ENCODE peak calls at places on chromosome 14, in ten cellular contexts. Q, X, R, K, G, Y, I, M, O and U are unnamed samples. For H4K20me1 and H3K4me1, the result is how much of the 10 kb centered on the place peaks cover.

GRCh38 chr14:100037351-100037750 is 27.9 kb upstream of the EVL start:
- DNase-seq in Q (no peak), X (no peak), R (no peak), K (peak), G (no peak), Y (no peak), I (no peak), M (no peak), O (no peak), U (no peak)

GRCh38 chr14:73786632-73786941 is 65.0 kb upstream of the PTGR2 start:
- DNase-seq in Q (peak), X (no peak), R (peak), K (peak), G (peak), Y (peak), I (peak), M (peak), O (no peak), U (peak)

GRCh38 chr14:41285193-41285748 is 321.4 kb upstream of the LRFN5 start:
- DNase-seq in Q (no peak), X (no peak), R (no peak), K (peak), G (peak), Y (peak), I (peak), M (peak), O (no peak), U (peak)

GRCh38 chr14:90545966-90546751 is 149.3 kb downstream of the CALM1 start:
- DNase-seq in Q (no peak), X (no peak), R (peak), K (peak), G (no peak), Y (no peak), I (no peak), M (no peak), O (no peak), U (no peak)

GRCh38 chr14:102905116-102906108 is 17.1 kb upstream of the AMN start:
- DNase-seq in Q (no peak), X (no peak), R (no peak), K (no peak), G (no peak), Y (no peak), I (no peak), M (no peak), O (no peak), U (no peak)

GRCh38 chr14:75523771-75524171 is 1.5 kb downstream of the BATF start:
- DNase-seq in Q (no peak), X (no peak), R (no peak), K (peak), G (no peak), Y (no peak), I (peak), M (no peak), O (no peak), U (no peak)

GRCh38 chr14:37061697-37062096 is 110.7 kb downstream of the SLC25A21 start:
- DNase-seq in Q (no peak), X (no peak), R (no peak), K (no peak), G (no peak), Y (no peak), I (no peak), M (no peak), O (no peak), U (no peak)

GRCh38 chr14:68879841-68880575 is 87.1 kb upstream of the ZFP36L1 start:
- DNase-seq in Q (no peak), X (no peak), R (no peak), K (no peak), G (no peak), Y (no peak), I (no peak), M (no peak), O (no peak), U (no peak)

GRCh38 chr14:76672123-76672522 is 89.1 kb upstream of the VASH1 start:
- DNase-seq in Q (no peak), X (no peak), R (no peak), K (peak), G (peak), Y (no peak), I (peak), M (no peak), O (no peak), U (no peak)

GRCh38 chr14:36254020-36254614 is 66.3 kb downstream of the MBIP start:
- DNase-seq in Q (peak), X (no peak), R (no peak), K (peak), G (peak), Y (peak), I (peak), M (no peak), O (no peak), U (no peak)

GRCh38 chr14:29282169-29282568 is 515.6 kb downstream of the FOXG1 start:
- DNase-seq in Q (no peak), X (no peak), R (no peak), K (peak), G (no peak), Y (no peak), I (peak), M (no peak), O (no peak), U (no peak)

GRCh38 chr14:99004112-99004511 is 267.9 kb downstream of the BCL11B start:
- DNase-seq in Q (no peak), X (no peak), R (no peak), K (no peak), G (no peak), Y (no peak), I (peak), M (no peak), O (no peak), U (no peak)

GRCh38 chr14:76500011-76500410 is 124.1 kb downstream of the ESRRB start:
- DNase-seq in Q (no peak), X (no peak), R (no peak), K (peak), G (no peak), Y (no peak), I (peak), M (no peak), O (no peak), U (no peak)

GRCh38 chr14:50082308-50082742 is 34.0 kb downstream of the VCPKMT start:
- DNase-seq in Q (no peak), X (no peak), R (no peak), K (no peak), G (no peak), Y (no peak), I (no peak), M (peak), O (no peak), U (no peak)
- H3K27ac ChIP-seq in Q (no peak), X (no peak), R (no peak), K (no peak), G (peak), Y (no peak), I (no peak), M (no peak), O (no peak), U (no peak)

GRCh38 chr14:87142568-87143211 is 850.3 kb downstream of the GALC start:
- DNase-seq in Q (no peak), X (no peak), R (no peak), K (no peak), G (no peak), Y (no peak), I (no peak), M (no peak), O (no peak), U (no peak)

DNA sequence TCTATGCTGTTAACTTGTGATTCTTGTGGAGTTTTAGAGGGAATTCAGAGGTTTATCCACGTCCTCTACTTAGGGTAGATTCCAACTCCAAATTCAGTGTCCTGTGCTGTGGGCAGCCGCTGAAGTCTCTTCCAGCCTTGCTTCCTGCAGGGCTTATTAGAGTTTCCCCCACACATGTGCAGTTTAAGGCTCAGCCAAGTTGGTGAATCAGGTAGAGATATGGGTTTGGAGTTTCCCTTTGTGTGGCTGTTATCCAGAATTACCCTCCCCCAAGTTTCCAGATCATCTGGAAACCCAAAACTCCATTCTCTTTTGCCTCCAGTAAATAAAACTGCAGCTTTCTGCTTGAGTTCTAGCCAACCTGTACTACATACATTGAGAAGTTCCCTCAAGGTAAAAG is 853.7 kb downstream of the GALC start:
- DNase-seq in Q (no peak), X (no peak), R (no peak), K (no peak), G (peak), Y (no peak), I (no peak), M (no peak), O (no peak), U (no peak)
- H4K20me1 ChIP-seq in Q (under half), X (under half), R (under half), K (under half), G (under half), Y (under half), I (under half), M (under half), O (under half), U (under half)

GRCh38 chr14:21258194-21258888 is 10.9 kb downstream of the HNRNPC start:
- DNase-seq in Q (no peak), X (no peak), R (no peak), K (no peak), G (no peak), Y (no peak), I (no peak), M (no peak), O (no peak), U (no peak)

GRCh38 chr14:21258889-21259787 is 10.1 kb downstream of the HNRNPC start:
- DNase-seq in Q (no peak), X (no peak), R (no peak), K (no peak), G (no peak), Y (no peak), I (no peak), M (no peak), O (no peak), U (no peak)

GRCh38 chr14:21255385-21256101 is 13.7 kb downstream of the HNRNPC start:
- DNase-seq in Q (no peak), X (no peak), R (no peak), K (peak), G (no peak), Y (no peak), I (no peak), M (no peak), O (no peak), U (no peak)

GRCh38 chr14:21256539-21257394 is 12.5 kb downstream of the HNRNPC start:
- DNase-seq in Q (no peak), X (no peak), R (no peak), K (no peak), G (no peak), Y (no peak), I (no peak), M (no peak), O (no peak), U (no peak)

DNA sequence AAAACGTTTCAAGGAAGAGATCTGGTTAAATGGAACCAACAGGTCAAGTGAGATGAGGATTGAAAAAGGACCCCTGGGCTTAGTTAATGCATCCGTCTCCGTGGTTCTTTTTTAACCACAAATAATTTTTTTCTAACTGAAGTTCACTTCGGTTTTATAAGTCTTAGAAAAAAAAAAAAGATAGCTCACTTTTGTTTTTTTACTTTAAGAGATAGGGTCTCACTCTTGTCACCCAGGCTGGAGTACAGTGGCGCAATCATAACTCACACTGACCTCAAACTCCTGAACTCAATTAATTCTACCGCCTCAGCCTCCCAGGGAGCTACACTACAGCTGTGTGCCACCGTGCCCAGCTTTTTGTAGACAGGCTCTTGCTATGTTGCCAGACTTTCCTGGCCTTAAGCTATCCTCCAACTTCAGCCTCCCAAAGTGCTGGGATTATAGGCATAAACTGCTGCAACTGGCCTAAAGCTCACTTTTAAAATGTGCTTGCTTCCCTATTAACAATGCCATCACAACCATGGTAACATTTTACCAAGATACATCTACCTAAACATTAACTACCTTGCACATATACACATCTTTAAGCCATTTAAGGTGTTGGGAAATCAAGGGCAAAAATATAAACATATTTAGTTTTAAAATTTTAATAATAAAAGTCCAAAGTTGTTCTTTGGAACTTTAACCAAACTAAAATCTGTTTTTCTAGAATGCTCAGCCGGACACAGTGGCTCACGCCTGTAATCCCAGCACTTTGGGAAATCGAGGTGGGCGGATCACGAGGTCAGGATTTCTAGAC is 11.6 kb downstream of the HNRNPC start:
- DNase-seq in Q (no peak), X (no peak), R (no peak), K (peak), G (no peak), Y (no peak), I (no peak), M (no peak), O (no peak), U (no peak)
- H3K4me1 ChIP-seq in Q (under half), X (under half), R (under half), K (half or more), G (under half), Y (under half), I (under half), M (under half), O (under half), U (under half)

DNA sequence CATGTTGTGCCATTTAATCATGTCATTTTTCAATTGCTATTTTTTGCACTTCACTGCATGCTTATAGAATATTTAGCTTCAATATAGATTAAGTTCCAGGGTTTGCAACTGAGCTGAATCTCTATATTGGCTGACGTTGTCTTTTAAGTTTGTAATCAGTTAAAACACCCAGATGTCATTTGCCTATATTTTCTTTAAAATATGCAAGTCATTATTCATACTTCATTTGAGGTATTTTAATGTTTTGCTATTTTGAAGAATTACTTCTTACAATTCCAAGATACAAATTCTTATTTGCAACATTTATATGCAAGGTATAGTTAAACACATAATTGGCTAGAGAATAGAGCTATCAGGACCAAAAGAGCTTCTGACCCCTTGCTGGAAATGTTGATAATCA is 175.0 kb upstream of the NPAS3 start:
- DNase-seq in Q (no peak), X (no peak), R (no peak), K (no peak), G (no peak), Y (no peak), I (no peak), M (no peak), O (no peak), U (no peak)
- H3K27ac ChIP-seq in Q (no peak), X (no peak), R (peak), K (no peak), G (no peak), Y (no peak), I (no peak), M (no peak), O (no peak), U (no peak)